ENCODE peak calls at places on chromosome 21, in ten cellular contexts. K is stimulated activated CD4-positive, alpha-beta T cell treated with anti-CD3 and anti-CD28 coated beads, Interleukin-2, amount 100 ng/mL, for 24 hours; Q is AG09319; N is EL; G is B cell; V is kidney tubule cell; T is iris pigment epithelial cell; C is anterior cingulate cortex; W is WTC11; S is HuH-7.5. L is an unnamed sample.

GRCh38 chr21:46202592-46203202 is 18.4 kb upstream of the SPATC1L start:
- DNase-seq in K (no peak), Q (no peak), N (no peak), G (no peak), V (no peak), T (no peak), C (no peak), W (no peak), S (no peak), L (no peak)

GRCh38 chr21:35990609-35991008 is 69.7 kb downstream of the SETD4 start:
- DNase-seq in K (no peak), Q (no peak), N (no peak), G (no peak), V (no peak), T (no peak), C (no peak), W (no peak), S (no peak), L (no peak)

GRCh38 chr21:31875424-31876097 is 2.7 kb downstream of the HUNK start:
- DNase-seq in K (no peak), Q (no peak), N (no peak), G (no peak), V (no peak), T (no peak), C (no peak), W (no peak), S (no peak), L (no peak)

GRCh38 chr21:27060190-27060589 is 93.3 kb upstream of the ADAMTS5 start:
- DNase-seq in K (no peak), Q (no peak), N (peak; percentile 48), G (no peak), V (no peak), T (peak; percentile 77), C (no peak), W (no peak), S (no peak), L (no peak)

GRCh38 chr21:35232545-35233176 is 183.6 kb upstream of the RUNX1 start:
- DNase-seq in K (no peak), Q (no peak), N (peak; percentile 95), G (no peak), V (peak; percentile 92), T (peak; percentile 90), C (no peak), W (no peak), S (no peak), L (no peak)

GRCh38 chr21:43372663-43373386 is 54.1 kb downstream of the SIK1 start:
- DNase-seq in K (no peak), Q (no peak), N (no peak), G (no peak), V (peak; percentile 51), T (no peak), C (no peak), W (no peak), S (no peak), L (no peak)

GRCh38 chr21:35259452-35259851 is 210.3 kb upstream of the RUNX1 start:
- DNase-seq in K (no peak), Q (no peak), N (no peak), G (no peak), V (no peak), T (no peak), C (no peak), W (no peak), S (no peak), L (no peak)

GRCh38 chr21:24897883-24898282 is 709.4 kb downstream of the MRPL39 start:
- DNase-seq in K (no peak), Q (no peak), N (no peak), G (no peak), V (peak; percentile 31), T (no peak), C (no peak), W (no peak), S (no peak), L (no peak)

GRCh38 chr21:45612096-45613019 is 31.2 kb upstream of the PCBP3 start:
- DNase-seq in K (no peak), Q (no peak), N (peak; percentile 67), G (no peak), V (peak; percentile 24), T (peak; percentile 78), C (no peak), W (peak; percentile 9), S (no peak), L (no peak)

GRCh38 chr21:34345892-34346291 is 17.9 kb upstream of the KCNE2 start:
- DNase-seq in K (no peak), Q (no peak), N (peak; percentile 18), G (no peak), V (no peak), T (peak; percentile 33), C (no peak), W (no peak), S (no peak), L (no peak)

GRCh38 chr21:37358392-37358791 is 8.2 kb upstream of the DYRK1A start:
- DNase-seq in K (no peak), Q (no peak), N (peak; percentile 28), G (no peak), V (no peak), T (no peak), C (no peak), W (no peak), S (no peak), L (no peak)

GRCh38 chr21:38993561-38993960 is 187.8 kb downstream of the ETS2 start:
- DNase-seq in K (no peak), Q (peak; percentile 70), N (peak; percentile 93), G (no peak), V (peak; percentile 92), T (peak; percentile 91), C (no peak), W (no peak), S (no peak), L (no peak)

GRCh38 chr21:46178961-46179360 is 5.3 kb downstream of the SPATC1L start:
- DNase-seq in K (no peak), Q (no peak), N (no peak), G (no peak), V (no peak), T (no peak), C (no peak), W (no peak), S (no peak), L (no peak)

GRCh38 chr21:33976082-33976979 is 60.7 kb upstream of the ATP5PO start:
- DNase-seq in K (peak; percentile 61), Q (peak; percentile 75), N (peak; percentile 98), G (peak; percentile 28), V (peak; percentile 97), T (peak; percentile 98), C (no peak), W (no peak), S (no peak), L (no peak)

GRCh38 chr21:42107881-42108553 is 36.9 kb downstream of the UMODL1 start:
- DNase-seq in K (peak; percentile 76), Q (no peak), N (peak; percentile 63), G (peak; percentile 95), V (peak; percentile 76), T (peak; percentile 56), C (no peak), W (peak; percentile 63), S (peak; percentile 95), L (no peak)

GRCh38 chr21:32367158-32367557 is 25.7 kb downstream of the URB1 start:
- DNase-seq in K (no peak), Q (no peak), N (no peak), G (no peak), V (no peak), T (peak; percentile 73), C (no peak), W (no peak), S (no peak), L (no peak)

L was measured in C1 segment of cervical spinal cord.